ENCODE peak calls at places on chromosomes 4 and X, in six cellular contexts. One of them, this sample, is unnamed.

GRCh38 chrX:119692241-119693031 is 532 bp downstream of the SEPTIN6 start:
- DNase-seq in NB4: peak
- DNase-seq in nucleus accumbens: no peak
- DNase-seq in colonic mucosa: peak
- DNase-seq in GM12878: no peak
- DNase-seq in activated CD8-positive, alpha-beta memory T cell treated with anti-CD3 and anti-CD28 coated beads for 48 hours: no peak
- DNase-seq in this sample: no peak

GRCh38 chr4:75011131-75011795 is 78.3 kb downstream of the PARM1 start:
- DNase-seq in NB4: no peak
- DNase-seq in nucleus accumbens: no peak
- DNase-seq in colonic mucosa: no peak
- DNase-seq in GM12878: no peak
- DNase-seq in activated CD8-positive, alpha-beta memory T cell treated with anti-CD3 and anti-CD28 coated beads for 48 hours: no peak
- DNase-seq in this sample: no peak

GRCh38 chr4:120440730-120441129 is 374.1 kb upstream of the MAD2L1 start:
- DNase-seq in NB4: no peak
- DNase-seq in nucleus accumbens: no peak
- DNase-seq in colonic mucosa: no peak
- DNase-seq in GM12878: no peak
- DNase-seq in activated CD8-positive, alpha-beta memory T cell treated with anti-CD3 and anti-CD28 coated beads for 48 hours: no peak
- DNase-seq in this sample: no peak

GRCh38 chrX:133185119-133185518 is 33.0 kb downstream of the TFDP3 start:
- DNase-seq in NB4: no peak
- DNase-seq in nucleus accumbens: no peak
- DNase-seq in colonic mucosa: peak
- DNase-seq in GM12878: no peak
- DNase-seq in activated CD8-positive, alpha-beta memory T cell treated with anti-CD3 and anti-CD28 coated beads for 48 hours: no peak
- DNase-seq in this sample: no peak

GRCh38 chr4:99655315-99656081 is 2.1 kb downstream of the C4orf54 start:
- DNase-seq in NB4: no peak
- DNase-seq in nucleus accumbens: no peak
- DNase-seq in colonic mucosa: no peak
- DNase-seq in GM12878: no peak
- DNase-seq in activated CD8-positive, alpha-beta memory T cell treated with anti-CD3 and anti-CD28 coated beads for 48 hours: no peak
- DNase-seq in this sample: peak

GRCh38 chr4:79445371-79445781 is 37.3 kb upstream of the GK2 start:
- DNase-seq in NB4: no peak
- DNase-seq in nucleus accumbens: no peak
- DNase-seq in colonic mucosa: no peak
- DNase-seq in GM12878: no peak
- DNase-seq in activated CD8-positive, alpha-beta memory T cell treated with anti-CD3 and anti-CD28 coated beads for 48 hours: no peak
- DNase-seq in this sample: no peak

GRCh38 chr4:9592010-9592409 is 147.8 kb downstream of the DEFB131A start:
- DNase-seq in NB4: no peak
- DNase-seq in nucleus accumbens: no peak
- DNase-seq in colonic mucosa: no peak
- DNase-seq in GM12878: no peak
- DNase-seq in activated CD8-positive, alpha-beta memory T cell treated with anti-CD3 and anti-CD28 coated beads for 48 hours: no peak
- DNase-seq in this sample: no peak

GRCh38 chr4:163391756-163392155 is 48.1 kb downstream of the NPY5R start:
- DNase-seq in NB4: no peak
- DNase-seq in nucleus accumbens: no peak
- DNase-seq in colonic mucosa: no peak
- DNase-seq in GM12878: no peak
- DNase-seq in activated CD8-positive, alpha-beta memory T cell treated with anti-CD3 and anti-CD28 coated beads for 48 hours: no peak
- DNase-seq in this sample: no peak

GRCh38 chr4:76950846-76951321 is 1.3 kb downstream of the SEPTIN11 start:
- DNase-seq in NB4: peak
- DNase-seq in nucleus accumbens: no peak
- DNase-seq in colonic mucosa: peak
- DNase-seq in GM12878: no peak
- DNase-seq in activated CD8-positive, alpha-beta memory T cell treated with anti-CD3 and anti-CD28 coated beads for 48 hours: no peak
- DNase-seq in this sample: no peak

This sample was measured in thoracic aorta.